ENCODE peak calls at places on chromosomes 1 and 21, in nine cellular contexts. I, F, D, H, L, S, M, J and T are unnamed samples.

GRCh38 chr1:61119085-61119484 is 36.7 kb downstream of the NFIA start:
- DNase-seq in I (no peak), F (no peak), D (peak; percentile 59), H (no peak), L (no peak), S (no peak), M (no peak), J (no peak), T (peak; percentile 17)

GRCh38 chr1:45767035-45767434 is 16.6 kb upstream of the IPP start:
- DNase-seq in I (no peak), F (no peak), D (no peak), H (no peak), L (no peak), S (no peak), M (no peak), J (no peak), T (no peak)

GRCh38 chr1:226135059-226135651 is 51.4 kb downstream of the ACBD3 start:
- DNase-seq in I (peak; percentile 62), F (no peak), D (no peak), H (no peak), L (peak; percentile 61), S (peak; percentile 68), M (no peak), J (no peak), T (no peak)

GRCh38 chr1:7808253-7808844 is 24.3 kb downstream of the PER3 start:
- DNase-seq in I (no peak), F (no peak), D (peak; percentile 44), H (peak; percentile 55), L (no peak), S (no peak), M (peak; percentile 37), J (no peak), T (peak; percentile 52)

GRCh38 chr1:236089046-236089773 is 24.3 kb upstream of the NID1 start:
- DNase-seq in I (no peak), F (no peak), D (peak; percentile 48), H (no peak), L (no peak), S (no peak), M (no peak), J (peak; percentile 9), T (no peak)

GRCh38 chr1:24009406-24009805 is 29.3 kb upstream of the SRSF10 start:
- DNase-seq in I (no peak), F (no peak), D (no peak), H (no peak), L (no peak), S (no peak), M (no peak), J (no peak), T (no peak)

GRCh38 chr1:52928083-52928404 is 968 bp downstream of the SCP2 start:
- DNase-seq in I (no peak), F (peak; percentile 18), D (no peak), H (no peak), L (no peak), S (peak; percentile 46), M (no peak), J (no peak), T (no peak)

GRCh38 chr1:184595609-184596008 is 159.0 kb downstream of the EDEM3 start:
- DNase-seq in I (no peak), F (no peak), D (peak; percentile 46), H (peak; percentile 4), L (no peak), S (no peak), M (no peak), J (no peak), T (no peak)

GRCh38 chr1:205804605-205805004 is 8.4 kb downstream of the SLC41A1 start:
- DNase-seq in I (no peak), F (no peak), D (no peak), H (no peak), L (no peak), S (no peak), M (no peak), J (no peak), T (no peak)

GRCh38 chr1:169090308-169090899 is 16.1 kb upstream of the ATP1B1 start:
- DNase-seq in I (no peak), F (no peak), D (no peak), H (no peak), L (no peak), S (no peak), M (no peak), J (no peak), T (no peak)

GRCh38 chr1:169833179-169833901 is 38.6 kb upstream of the METTL18 start:
- DNase-seq in I (no peak), F (no peak), D (no peak), H (no peak), L (no peak), S (no peak), M (no peak), J (no peak), T (no peak)

GRCh38 chr1:182835811-182836210 is 3.3 kb upstream of the DHX9 start:
- DNase-seq in I (no peak), F (no peak), D (no peak), H (no peak), L (no peak), S (no peak), M (no peak), J (no peak), T (no peak)

GRCh38 chr1:223742861-223743517 is 30.6 kb downstream of the CAPN2 start:
- DNase-seq in I (no peak), F (no peak), D (no peak), H (no peak), L (no peak), S (no peak), M (no peak), J (no peak), T (no peak)

GRCh38 chr1:94323311-94324167 is 86.2 kb upstream of the ARHGAP29 start:
- DNase-seq in I (no peak), F (no peak), D (no peak), H (no peak), L (no peak), S (no peak), M (no peak), J (no peak), T (no peak)

GRCh38 chr1:82225407-82226197 is 424.9 kb downstream of the ADGRL2 start:
- DNase-seq in I (no peak), F (no peak), D (no peak), H (peak; percentile 57), L (no peak), S (no peak), M (no peak), J (no peak), T (no peak)

GRCh38 chr1:103561612-103562395 is 9.6 kb upstream of the AMY2B start:
- DNase-seq in I (no peak), F (no peak), D (no peak), H (peak; percentile 23), L (no peak), S (no peak), M (no peak), J (no peak), T (no peak)

GRCh38 chr21:46118871-46119564 is 21.1 kb downstream of the COL6A2 start:
- DNase-seq in I (peak; percentile 59), F (peak; percentile 17), D (no peak), H (no peak), L (no peak), S (peak; percentile 9), M (no peak), J (peak; percentile 57), T (no peak)

GRCh38 chr21:30434033-30434631 is 4.1 kb downstream of the KRTAP13-4 start:
- DNase-seq in I (no peak), F (no peak), D (peak; percentile 32), H (peak; percentile 51), L (no peak), S (peak; percentile 57), M (no peak), J (no peak), T (peak; percentile 12)

GRCh38 chr1:209755926-209756607 is at the start of gene TRAF3IP3:
- DNase-seq in I (peak; percentile 92), F (peak; percentile 40), D (no peak), H (peak; percentile 95), L (no peak), S (peak; percentile 37), M (no peak), J (no peak), T (peak; percentile 50)
- TF ChIP-seq POLR2A in I (no peak), F (no peak), D (no peak), H (peak; percentile 50), L (no peak), S (no peak), M (no peak), J (no peak), T (no peak)

GRCh38 chr1:48225579-48225978 is 3.1 kb downstream of the SLC5A9 start:
- DNase-seq in I (no peak), F (no peak), D (no peak), H (no peak), L (no peak), S (no peak), M (no peak), J (no peak), T (no peak)
- TF ChIP-seq POLR2A in I (no peak), F (no peak), D (no peak), H (no peak), L (no peak), S (no peak), M (no peak), J (no peak), T (no peak)

DNA sequence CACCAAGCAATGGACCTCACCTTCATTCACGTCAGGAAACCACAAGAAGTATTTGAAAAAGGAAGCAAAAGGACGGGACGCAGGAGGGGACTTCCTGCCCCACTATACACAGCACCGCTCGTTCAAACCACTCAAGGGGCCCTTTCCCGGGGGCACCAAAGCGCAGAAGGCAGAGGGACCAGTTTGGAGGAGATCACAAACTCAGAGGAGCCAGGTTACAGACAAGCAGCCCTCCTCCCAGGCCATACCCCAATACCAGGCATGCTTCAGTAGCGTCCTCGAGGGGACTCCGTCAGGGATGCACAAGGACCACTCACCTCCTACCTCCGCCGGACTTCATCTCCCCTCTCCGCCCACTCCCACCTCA is 685 bp downstream of the CRTC2 start:
- DNase-seq in I (no peak), F (no peak), D (no peak), H (peak; percentile 69), L (no peak), S (peak; percentile 28), M (no peak), J (no peak), T (no peak)
- TF ChIP-seq POLR2A in I (no peak), F (no peak), D (no peak), H (no peak), L (no peak), S (no peak), M (no peak), J (no peak), T (no peak)

GRCh38 chr1:44631333-44631646 is 43.0 kb downstream of the TMEM53 start:
- DNase-seq in I (no peak), F (no peak), D (no peak), H (no peak), L (no peak), S (peak; percentile 49), M (no peak), J (no peak), T (no peak)

GRCh38 chr1:44631647-44632510 is 42.4 kb downstream of the TMEM53 start:
- DNase-seq in I (peak; percentile 98), F (peak; percentile 92), D (peak; percentile 83), H (peak; percentile 94), L (peak; percentile 92), S (peak; percentile 93), M (peak; percentile 48), J (peak; percentile 95), T (peak; percentile 92)

GRCh38 chr1:44628962-44629756 is 45.1 kb downstream of the TMEM53 start:
- DNase-seq in I (no peak), F (no peak), D (peak; percentile 37), H (no peak), L (no peak), S (no peak), M (no peak), J (no peak), T (peak; percentile 40)

GRCh38 chr1:44632511-44633072 is 41.7 kb downstream of the TMEM53 start:
- DNase-seq in I (no peak), F (no peak), D (no peak), H (peak; percentile 44), L (no peak), S (no peak), M (no peak), J (no peak), T (peak; percentile 86)

GRCh38 chr1:44630116-44630515 is 44.2 kb downstream of the TMEM53 start:
- DNase-seq in I (no peak), F (no peak), D (no peak), H (no peak), L (no peak), S (no peak), M (no peak), J (no peak), T (no peak)
- TF ChIP-seq POLR2A in I (no peak), F (no peak), D (no peak), H (no peak), L (no peak), S (no peak), M (no peak), J (no peak), T (no peak)